ENCODE peak calls at places on chromosome 17, in nine cellular contexts. One of them, this sample, is unnamed.

GRCh38 chr17:17348872-17349723 is 45.9 kb downstream of the NT5M start:
- DNase-seq in heart right ventricle: no peak
- DNase-seq in NCI-H2081: no peak
- DNase-seq in substantia nigra: no peak
- DNase-seq in GDM1: no peak
- DNase-seq in endodermal cell: peak
- DNase-seq in WTC11: no peak
- DNase-seq in effector CD4-positive, alpha-beta T cell: no peak
- DNase-seq in fibroblast of mammary gland: no peak
- DNase-seq in this sample: no peak

GRCh38 chr17:75983501-75984181 is 4.6 kb downstream of the TEN1 start:
- DNase-seq in heart right ventricle: no peak
- DNase-seq in NCI-H2081: no peak
- DNase-seq in substantia nigra: no peak
- DNase-seq in GDM1: no peak
- DNase-seq in endodermal cell: peak
- DNase-seq in WTC11: peak
- DNase-seq in effector CD4-positive, alpha-beta T cell: no peak
- DNase-seq in fibroblast of mammary gland: peak
- DNase-seq in this sample: no peak

GRCh38 chr17:72928454-72929136 is 163.9 kb downstream of the SLC39A11 start:
- DNase-seq in heart right ventricle: no peak
- DNase-seq in NCI-H2081: no peak
- DNase-seq in substantia nigra: no peak
- DNase-seq in GDM1: no peak
- DNase-seq in endodermal cell: no peak
- DNase-seq in WTC11: no peak
- DNase-seq in effector CD4-positive, alpha-beta T cell: no peak
- DNase-seq in fibroblast of mammary gland: no peak
- DNase-seq in this sample: no peak

GRCh38 chr17:4585203-4585939 is 1.0 kb downstream of the SMTNL2 start:
- DNase-seq in heart right ventricle: no peak
- DNase-seq in NCI-H2081: no peak
- DNase-seq in substantia nigra: no peak
- DNase-seq in GDM1: no peak
- DNase-seq in endodermal cell: peak
- DNase-seq in WTC11: no peak
- DNase-seq in effector CD4-positive, alpha-beta T cell: no peak
- DNase-seq in fibroblast of mammary gland: no peak
- DNase-seq in this sample: no peak

GRCh38 chr17:78884148-78884870 is 18.7 kb downstream of the CEP295NL start:
- DNase-seq in heart right ventricle: no peak
- DNase-seq in NCI-H2081: no peak
- DNase-seq in substantia nigra: peak
- DNase-seq in GDM1: no peak
- DNase-seq in endodermal cell: peak
- DNase-seq in WTC11: no peak
- DNase-seq in effector CD4-positive, alpha-beta T cell: no peak
- DNase-seq in fibroblast of mammary gland: peak
- DNase-seq in this sample: no peak

GRCh38 chr17:40551874-40552768 is 13.2 kb downstream of the CCR7 start:
- DNase-seq in heart right ventricle: no peak
- DNase-seq in NCI-H2081: no peak
- DNase-seq in substantia nigra: no peak
- DNase-seq in GDM1: no peak
- DNase-seq in endodermal cell: peak
- DNase-seq in WTC11: peak
- DNase-seq in effector CD4-positive, alpha-beta T cell: no peak
- DNase-seq in fibroblast of mammary gland: peak
- DNase-seq in this sample: no peak

GRCh38 chr17:60679287-60679686 is 1.6 kb downstream of the BCAS3 start:
- DNase-seq in heart right ventricle: no peak
- DNase-seq in NCI-H2081: no peak
- DNase-seq in substantia nigra: no peak
- DNase-seq in GDM1: no peak
- DNase-seq in endodermal cell: no peak
- DNase-seq in WTC11: no peak
- DNase-seq in effector CD4-positive, alpha-beta T cell: no peak
- DNase-seq in fibroblast of mammary gland: no peak
- DNase-seq in this sample: no peak

GRCh38 chr17:21452377-21453143 is 76.4 kb downstream of the KCNJ12 start:
- DNase-seq in heart right ventricle: peak
- DNase-seq in NCI-H2081: no peak
- DNase-seq in substantia nigra: peak
- DNase-seq in GDM1: peak
- DNase-seq in endodermal cell: peak
- DNase-seq in WTC11: peak
- DNase-seq in effector CD4-positive, alpha-beta T cell: no peak
- DNase-seq in fibroblast of mammary gland: peak
- DNase-seq in this sample: no peak

GRCh38 chr17:19720631-19721426 is 4.4 kb upstream of the SLC47A2 start:
- DNase-seq in heart right ventricle: no peak
- DNase-seq in NCI-H2081: no peak
- DNase-seq in substantia nigra: no peak
- DNase-seq in GDM1: no peak
- DNase-seq in endodermal cell: peak
- DNase-seq in WTC11: no peak
- DNase-seq in effector CD4-positive, alpha-beta T cell: no peak
- DNase-seq in fibroblast of mammary gland: no peak
- DNase-seq in this sample: no peak

GRCh38 chr17:79353548-79353947 is 257.3 kb downstream of the RBFOX3 start:
- DNase-seq in heart right ventricle: no peak
- DNase-seq in NCI-H2081: no peak
- DNase-seq in substantia nigra: no peak
- DNase-seq in GDM1: no peak
- DNase-seq in endodermal cell: no peak
- DNase-seq in WTC11: no peak
- DNase-seq in effector CD4-positive, alpha-beta T cell: no peak
- DNase-seq in fibroblast of mammary gland: no peak
- DNase-seq in this sample: no peak

GRCh38 chr17:37062036-37062435 is 113.3 kb downstream of the AATF start:
- DNase-seq in heart right ventricle: no peak
- DNase-seq in NCI-H2081: no peak
- DNase-seq in substantia nigra: no peak
- DNase-seq in GDM1: no peak
- DNase-seq in endodermal cell: peak
- DNase-seq in WTC11: no peak
- DNase-seq in effector CD4-positive, alpha-beta T cell: no peak
- DNase-seq in fibroblast of mammary gland: no peak
- DNase-seq in this sample: no peak

GRCh38 chr17:77677210-77677609 is 281.3 kb upstream of the TNRC6C start:
- DNase-seq in heart right ventricle: peak
- DNase-seq in NCI-H2081: no peak
- DNase-seq in substantia nigra: no peak
- DNase-seq in GDM1: no peak
- DNase-seq in endodermal cell: no peak
- DNase-seq in WTC11: no peak
- DNase-seq in effector CD4-positive, alpha-beta T cell: no peak
- DNase-seq in fibroblast of mammary gland: no peak
- DNase-seq in this sample: no peak

GRCh38 chr17:81994593-81995462 is 17.4 kb downstream of the ASPSCR1 start:
- DNase-seq in heart right ventricle: no peak
- DNase-seq in NCI-H2081: no peak
- DNase-seq in substantia nigra: no peak
- DNase-seq in GDM1: no peak
- DNase-seq in endodermal cell: no peak
- DNase-seq in WTC11: peak
- DNase-seq in effector CD4-positive, alpha-beta T cell: no peak
- DNase-seq in fibroblast of mammary gland: no peak
- DNase-seq in this sample: peak

GRCh38 chr17:75878174-75878998 is at the start of gene TRIM47:
- DNase-seq in heart right ventricle: peak
- DNase-seq in NCI-H2081: peak
- DNase-seq in substantia nigra: no peak
- DNase-seq in GDM1: no peak
- DNase-seq in endodermal cell: peak
- DNase-seq in WTC11: peak
- DNase-seq in effector CD4-positive, alpha-beta T cell: no peak
- DNase-seq in fibroblast of mammary gland: peak
- DNase-seq in this sample: peak

GRCh38 chr17:60193482-60193881 is 43.7 kb downstream of the CA4 start:
- DNase-seq in heart right ventricle: no peak
- DNase-seq in NCI-H2081: no peak
- DNase-seq in substantia nigra: no peak
- DNase-seq in GDM1: no peak
- DNase-seq in endodermal cell: no peak
- DNase-seq in WTC11: no peak
- DNase-seq in effector CD4-positive, alpha-beta T cell: no peak
- DNase-seq in fibroblast of mammary gland: no peak
- DNase-seq in this sample: no peak

This sample was measured in NCI-H774.